ENCODE peak calls at places on chromosomes 3 and 15, in nine cellular contexts. Y is COR-L47, F is GM20000, H is putamen, R is iPS DF 6.9, Z is HEK293T, D is AG08395, U is M059J, J is Ammon's horn. B is an unnamed sample.
A peak's percentile ranks its signal among the peaks of the same experiment; 100 is the strongest.

GRCh38 chr3:107833722-107834416 is 257.0 kb downstream of the CD47 start:
- DNase-seq in Y (no peak), F (no peak), H (no peak), R (no peak), Z (no peak), D (no peak), U (no peak), J (no peak), B (no peak)

GRCh38 chr3:32325957-32326356 is 65.7 kb upstream of the CMTM7 start:
- DNase-seq in Y (no peak), F (no peak), H (no peak), R (no peak), Z (no peak), D (no peak), U (peak; percentile 41), J (no peak), B (no peak)

GRCh38 chr3:66037330-66037985 is 1.3 kb downstream of the MAGI1 start:
- DNase-seq in Y (peak; percentile 2), F (peak; percentile 40), H (peak; percentile 64), R (no peak), Z (peak; percentile 68), D (peak; percentile 41), U (peak; percentile 47), J (peak; percentile 63), B (peak; percentile 78)

GRCh38 chr3:197082871-197083270 is 53.3 kb upstream of the MELTF start:
- DNase-seq in Y (no peak), F (no peak), H (peak; percentile 47), R (no peak), Z (no peak), D (peak; percentile 10), U (no peak), J (no peak), B (peak; percentile 38)

GRCh38 chr15:62462268-62462667 is 297.2 kb upstream of the C2CD4B start:
- DNase-seq in Y (no peak), F (no peak), H (no peak), R (no peak), Z (no peak), D (peak; percentile 33), U (peak; percentile 41), J (no peak), B (no peak)

GRCh38 chr3:194586839-194587238 is 46.4 kb downstream of the TMEM44 start:
- DNase-seq in Y (no peak), F (no peak), H (no peak), R (no peak), Z (no peak), D (peak; percentile 62), U (peak; percentile 91), J (no peak), B (no peak)

GRCh38 chr3:48222616-48223513 is at the start of gene CAMP:
- DNase-seq in Y (peak; percentile 10), F (peak; percentile 84), H (no peak), R (no peak), Z (peak; percentile 37), D (no peak), U (peak; percentile 84), J (peak; percentile 70), B (peak; percentile 78)

GRCh38 chr3:36894924-36895323 is 49.9 kb downstream of the TRANK1 start:
- DNase-seq in Y (no peak), F (peak; percentile 30), H (no peak), R (no peak), Z (no peak), D (no peak), U (no peak), J (no peak), B (no peak)

GRCh38 chr15:68188647-68189046 is 16.5 kb downstream of the CALML4 start:
- DNase-seq in Y (no peak), F (peak; percentile 13), H (no peak), R (no peak), Z (no peak), D (no peak), U (no peak), J (no peak), B (no peak)

GRCh38 chr3:38957296-38957695 is 94.4 kb downstream of the SCN11A start:
- DNase-seq in Y (no peak), F (no peak), H (no peak), R (no peak), Z (no peak), D (no peak), U (no peak), J (no peak), B (no peak)

GRCh38 chr3:156619376-156619775 is 55.0 kb upstream of the TIPARP start:
- DNase-seq in Y (no peak), F (no peak), H (no peak), R (no peak), Z (no peak), D (no peak), U (no peak), J (no peak), B (peak; percentile 33)

GRCh38 chr3:50320853-50321145 is 1.7 kb downstream of the HYAL2 start:
- DNase-seq in Y (no peak), F (no peak), H (no peak), R (no peak), Z (no peak), D (no peak), U (peak; percentile 58), J (no peak), B (no peak)

GRCh38 chr15:101542306-101543025 is 53.0 kb upstream of the PCSK6 start:
- DNase-seq in Y (no peak), F (peak; percentile 49), H (no peak), R (no peak), Z (no peak), D (no peak), U (no peak), J (no peak), B (no peak)

GRCh38 chr3:171953300-171954022 is 85.9 kb upstream of the FNDC3B start:
- DNase-seq in Y (no peak), F (no peak), H (no peak), R (no peak), Z (no peak), D (peak; percentile 35), U (peak; percentile 45), J (no peak), B (peak; percentile 31)

GRCh38 chr3:99760602-99761001 is 57.1 kb upstream of the CMSS1 start:
- DNase-seq in Y (no peak), F (no peak), H (no peak), R (no peak), Z (no peak), D (no peak), U (no peak), J (no peak), B (no peak)

GRCh38 chr3:73481888-73482287 is 142.9 kb downstream of the PDZRN3 start:
- DNase-seq in Y (no peak), F (no peak), H (no peak), R (no peak), Z (no peak), D (no peak), U (no peak), J (no peak), B (no peak)

GRCh38 chr15:35727627-35728026 is 181.7 kb upstream of the DPH6 start:
- DNase-seq in Y (no peak), F (no peak), H (no peak), R (no peak), Z (no peak), D (no peak), U (no peak), J (no peak), B (no peak)

GRCh38 chr3:61250784-61251173 is 473 bp downstream of the FHIT start:
- DNase-seq in Y (no peak), F (peak; percentile 24), H (peak; percentile 53), R (no peak), Z (peak; percentile 50), D (no peak), U (no peak), J (peak; percentile 33), B (peak; percentile 27)